ENCODE peak calls at places on chromosomes 16 and 17, in five cellular contexts. One of them, this sample, is unnamed.

GRCh38 chr17:79047291-79047920 is 23.4 kb downstream of the C1QTNF1 start:
- DNase-seq in small intestine: no peak
- DNase-seq in ACHN: no peak
- DNase-seq in NCI-H1092 treated with DMSO at 0.1 percent for 48 hours: no peak
- DNase-seq in heart left ventricle: no peak
- DNase-seq in this sample: no peak

GRCh38 chr17:58813712-58814111 is 58.1 kb downstream of the PPM1E start:
- DNase-seq in ACHN: no peak
- DNase-seq in NCI-H1092 treated with DMSO at 0.1 percent for 48 hours: no peak
- DNase-seq in small intestine: no peak
- DNase-seq in heart left ventricle: no peak
- DNase-seq in this sample: no peak

GRCh38 chr16:50611332-50611934 is 63.2 kb downstream of the NKD1 start:
- DNase-seq in heart left ventricle: no peak
- DNase-seq in ACHN: no peak
- DNase-seq in small intestine: no peak
- DNase-seq in NCI-H1092 treated with DMSO at 0.1 percent for 48 hours: no peak
- DNase-seq in this sample: no peak

GRCh38 chr17:40517286-40517662 is 15.9 kb upstream of the TNS4 start:
- DNase-seq in small intestine: no peak
- DNase-seq in heart left ventricle: no peak
- DNase-seq in ACHN: no peak
- DNase-seq in NCI-H1092 treated with DMSO at 0.1 percent for 48 hours: no peak
- DNase-seq in this sample: no peak

GRCh38 chr17:75077072-75077489 is 10.7 kb upstream of the SLC16A5 start:
- DNase-seq in small intestine: peak; percentile 78
- DNase-seq in heart left ventricle: no peak
- DNase-seq in NCI-H1092 treated with DMSO at 0.1 percent for 48 hours: no peak
- DNase-seq in ACHN: no peak
- DNase-seq in this sample: peak; percentile 48

GRCh38 chr16:54936086-54936978 is 5.7 kb downstream of the IRX5 start:
- DNase-seq in NCI-H1092 treated with DMSO at 0.1 percent for 48 hours: no peak
- DNase-seq in heart left ventricle: peak; percentile 40
- DNase-seq in small intestine: no peak
- DNase-seq in ACHN: no peak
- DNase-seq in this sample: peak; percentile 56

GRCh38 chr16:82016964-82017363 is 5.7 kb upstream of the SDR42E1 start:
- DNase-seq in ACHN: no peak
- DNase-seq in heart left ventricle: no peak
- DNase-seq in small intestine: no peak
- DNase-seq in NCI-H1092 treated with DMSO at 0.1 percent for 48 hours: no peak
- DNase-seq in this sample: no peak

GRCh38 chr17:39209317-39210092 is 9.4 kb downstream of the RPL19 start:
- DNase-seq in heart left ventricle: peak; percentile 78
- DNase-seq in NCI-H1092 treated with DMSO at 0.1 percent for 48 hours: peak; percentile 7
- DNase-seq in small intestine: no peak
- DNase-seq in ACHN: peak; percentile 32
- DNase-seq in this sample: peak; percentile 81

GRCh38 chr17:40191237-40192208 is 14.3 kb downstream of the RAPGEFL1 start:
- DNase-seq in heart left ventricle: peak; percentile 79
- DNase-seq in NCI-H1092 treated with DMSO at 0.1 percent for 48 hours: peak; percentile 48
- DNase-seq in small intestine: peak; percentile 71
- DNase-seq in ACHN: peak; percentile 89
- DNase-seq in this sample: peak; percentile 85

GRCh38 chr17:74080936-74081335 is 122.5 kb upstream of the RPL38 start:
- DNase-seq in heart left ventricle: no peak
- DNase-seq in NCI-H1092 treated with DMSO at 0.1 percent for 48 hours: no peak
- DNase-seq in small intestine: no peak
- DNase-seq in ACHN: no peak
- DNase-seq in this sample: no peak

GRCh38 chr16:50879873-50880695 is 138.2 kb downstream of the CYLD start:
- DNase-seq in NCI-H1092 treated with DMSO at 0.1 percent for 48 hours: peak; percentile 62
- DNase-seq in ACHN: no peak
- DNase-seq in heart left ventricle: no peak
- DNase-seq in small intestine: no peak
- DNase-seq in this sample: peak; percentile 57

GRCh38 chr16:873889-874288 is 73.4 kb upstream of the GNG13 start:
- DNase-seq in NCI-H1092 treated with DMSO at 0.1 percent for 48 hours: no peak
- DNase-seq in ACHN: no peak
- DNase-seq in small intestine: no peak
- DNase-seq in heart left ventricle: no peak
- DNase-seq in this sample: no peak

GRCh38 chr17:36938566-36939058 is 1.3 kb downstream of the LHX1 start:
- DNase-seq in NCI-H1092 treated with DMSO at 0.1 percent for 48 hours: peak; percentile 8
- DNase-seq in heart left ventricle: no peak
- DNase-seq in small intestine: no peak
- DNase-seq in ACHN: no peak
- DNase-seq in this sample: no peak

GRCh38 chr16:24844101-24845030 is 1.4 kb upstream of the SLC5A11 start:
- DNase-seq in ACHN: peak; percentile 45
- DNase-seq in NCI-H1092 treated with DMSO at 0.1 percent for 48 hours: no peak
- DNase-seq in small intestine: peak; percentile 93
- DNase-seq in heart left ventricle: no peak
- DNase-seq in this sample: peak; percentile 83

GRCh38 chr17:47905221-47905733 is 9.2 kb downstream of the SP2 start:
- DNase-seq in NCI-H1092 treated with DMSO at 0.1 percent for 48 hours: no peak
- DNase-seq in ACHN: peak; percentile 50
- DNase-seq in heart left ventricle: peak; percentile 89
- DNase-seq in small intestine: no peak
- DNase-seq in this sample: no peak

GRCh38 chr16:84925092-84925772 is 86.1 kb downstream of the ZDHHC7 start:
- DNase-seq in NCI-H1092 treated with DMSO at 0.1 percent for 48 hours: no peak
- DNase-seq in ACHN: peak; percentile 37
- DNase-seq in small intestine: peak; percentile 42
- DNase-seq in heart left ventricle: peak; percentile 71
- DNase-seq in this sample: peak; percentile 48

GRCh38 chr17:38672788-38673713 is 1.7 kb downstream of the EPOP start:
- DNase-seq in NCI-H1092 treated with DMSO at 0.1 percent for 48 hours: no peak
- DNase-seq in heart left ventricle: no peak
- DNase-seq in small intestine: no peak
- DNase-seq in ACHN: no peak
- DNase-seq in this sample: no peak

GRCh38 chr16:86572041-86572521 is 5.5 kb downstream of the FOXC2 start:
- DNase-seq in ACHN: no peak
- DNase-seq in NCI-H1092 treated with DMSO at 0.1 percent for 48 hours: no peak
- DNase-seq in heart left ventricle: no peak
- DNase-seq in small intestine: no peak
- DNase-seq in this sample: no peak

This sample was measured in hepatocyte.